ENCODE peak calls at places on chromosomes 11 and 22, in eight cellular contexts. I is Kasumi-1; C is 8988T; S is stimulated activated naive B cell treated with anti-CD40 and anti-IgM and Interleukin-4, amounts not matched to agents 10 μg/mL and 1 μg/mL and 100 μg/mL, for 72 hours; E is IMR-90; W is ovary; G is GM04504; P is NCI-H146. N is an unnamed sample.

GRCh38 chr11:88174627-88175003 is 628 bp downstream of the RAB38 start:
- DNase-seq in E (peak), S (peak), I (peak), C (no peak), W (peak), P (no peak), G (peak), N (peak)

GRCh38 chr11:113796663-113797259 is 17.2 kb downstream of the CLDN25 start:
- DNase-seq in C (peak), E (peak), W (no peak), I (peak), G (no peak), S (no peak), P (peak), N (no peak)

GRCh38 chr11:74678591-74679512 is 52.4 kb downstream of the CHRDL2 start:
- DNase-seq in C (no peak), S (no peak), W (peak), G (no peak), E (peak), P (no peak), I (no peak), N (peak)

GRCh38 chr11:115462004-115462541 is 42.1 kb downstream of the CADM1 start:
- DNase-seq in I (no peak), P (no peak), E (peak), C (no peak), W (no peak), G (no peak), S (no peak), N (no peak)

GRCh38 chr22:50531546-50532352 is 1.9 kb upstream of the TYMP start:
- DNase-seq in E (peak), C (no peak), P (peak), G (no peak), W (peak), I (peak), S (peak), N (peak)

GRCh38 chr11:33696411-33696810 is 4.2 kb downstream of the C11orf91 start:
- DNase-seq in S (no peak), G (no peak), E (no peak), C (no peak), W (no peak), I (no peak), P (no peak), N (no peak)

GRCh38 chr11:102849319-102849718 is 5.9 kb upstream of the MMP3 start:
- DNase-seq in I (no peak), P (no peak), W (no peak), S (no peak), C (no peak), G (peak), E (peak), N (no peak)

GRCh38 chr11:57303990-57304579 is 20.7 kb downstream of the TNKS1BP1 start:
- DNase-seq in W (no peak), P (no peak), I (no peak), E (no peak), G (no peak), C (peak), S (no peak), N (peak)

GRCh38 chr11:3129591-3130268 is 35.4 kb downstream of the OSBPL5 start:
- DNase-seq in P (no peak), G (no peak), S (no peak), I (no peak), E (no peak), W (no peak), C (no peak), N (peak)

N was measured in aorta.